ENCODE peak calls at places on chromosomes 5 and 9, in seven cellular contexts. One of them, this sample, is unnamed.

GRCh38 chr5:81533629-81534480 is 139.9 kb upstream of the ACOT12 start:
- DNase-seq in foreskin fibroblast: no peak
- DNase-seq in fibroblast of mammary gland: no peak
- DNase-seq in osteocyte: no peak
- DNase-seq in neural crest cell: no peak
- DNase-seq in uterus: no peak
- DNase-seq in adrenal gland: no peak
- DNase-seq in this sample: no peak

GRCh38 chr5:42951169-42951846 is 88.8 kb downstream of the ANXA2R start:
- DNase-seq in uterus: peak
- DNase-seq in osteocyte: no peak
- DNase-seq in foreskin fibroblast: no peak
- DNase-seq in neural crest cell: no peak
- DNase-seq in adrenal gland: peak
- DNase-seq in fibroblast of mammary gland: peak
- DNase-seq in this sample: no peak

GRCh38 chr5:110899566-110900412 is 161.0 kb downstream of the SLC25A46 start:
- DNase-seq in fibroblast of mammary gland: peak
- DNase-seq in neural crest cell: no peak
- DNase-seq in uterus: no peak
- DNase-seq in osteocyte: no peak
- DNase-seq in foreskin fibroblast: peak
- DNase-seq in adrenal gland: no peak
- DNase-seq in this sample: no peak

GRCh38 chr5:98292496-98292895 is 481.0 kb upstream of the RGMB start:
- DNase-seq in uterus: no peak
- DNase-seq in fibroblast of mammary gland: no peak
- DNase-seq in adrenal gland: no peak
- DNase-seq in foreskin fibroblast: no peak
- DNase-seq in neural crest cell: no peak
- DNase-seq in osteocyte: no peak
- DNase-seq in this sample: no peak

GRCh38 chr5:72347801-72348305 is 27.7 kb downstream of the PTCD2 start:
- DNase-seq in foreskin fibroblast: peak
- DNase-seq in adrenal gland: no peak
- DNase-seq in osteocyte: no peak
- DNase-seq in neural crest cell: no peak
- DNase-seq in uterus: no peak
- DNase-seq in fibroblast of mammary gland: peak
- DNase-seq in this sample: no peak

GRCh38 chr9:116639251-116639741 is 47.8 kb upstream of the TRIM32 start:
- DNase-seq in uterus: no peak
- DNase-seq in neural crest cell: no peak
- DNase-seq in adrenal gland: no peak
- DNase-seq in osteocyte: no peak
- DNase-seq in fibroblast of mammary gland: peak
- DNase-seq in foreskin fibroblast: peak
- DNase-seq in this sample: no peak

GRCh38 chr5:39482098-39482497 is 57.3 kb upstream of the DAB2 start:
- DNase-seq in foreskin fibroblast: no peak
- DNase-seq in fibroblast of mammary gland: no peak
- DNase-seq in osteocyte: no peak
- DNase-seq in adrenal gland: no peak
- DNase-seq in uterus: no peak
- DNase-seq in neural crest cell: no peak
- DNase-seq in this sample: no peak

GRCh38 chr9:6055213-6055612 is 39.8 kb upstream of the RANBP6 start:
- DNase-seq in osteocyte: no peak
- DNase-seq in foreskin fibroblast: peak
- DNase-seq in fibroblast of mammary gland: peak
- DNase-seq in adrenal gland: peak
- DNase-seq in uterus: no peak
- DNase-seq in neural crest cell: peak
- DNase-seq in this sample: no peak

GRCh38 chr5:135471726-135472125 is 19.6 kb upstream of the TIFAB start:
- DNase-seq in adrenal gland: no peak
- DNase-seq in uterus: no peak
- DNase-seq in neural crest cell: no peak
- DNase-seq in fibroblast of mammary gland: no peak
- DNase-seq in osteocyte: no peak
- DNase-seq in foreskin fibroblast: no peak
- DNase-seq in this sample: no peak

GRCh38 chr5:40734986-40735385 is 20.8 kb downstream of the TTC33 start:
- DNase-seq in osteocyte: no peak
- DNase-seq in adrenal gland: no peak
- DNase-seq in uterus: no peak
- DNase-seq in foreskin fibroblast: peak
- DNase-seq in fibroblast of mammary gland: peak
- DNase-seq in neural crest cell: no peak
- DNase-seq in this sample: no peak

GRCh38 chr9:136088939-136089696 is 6.0 kb downstream of the NACC2 start:
- DNase-seq in uterus: no peak
- DNase-seq in osteocyte: no peak
- DNase-seq in adrenal gland: no peak
- DNase-seq in neural crest cell: no peak
- DNase-seq in fibroblast of mammary gland: no peak
- DNase-seq in foreskin fibroblast: no peak
- DNase-seq in this sample: no peak

GRCh38 chr5:167699434-167699833 is 592.0 kb upstream of the WWC1 start:
- DNase-seq in adrenal gland: no peak
- DNase-seq in uterus: no peak
- DNase-seq in fibroblast of mammary gland: peak
- DNase-seq in osteocyte: no peak
- DNase-seq in neural crest cell: no peak
- DNase-seq in foreskin fibroblast: peak
- DNase-seq in this sample: no peak

GRCh38 chr5:176837707-176838115 is 27.4 kb downstream of the UNC5A start:
- DNase-seq in fibroblast of mammary gland: peak
- DNase-seq in foreskin fibroblast: peak
- DNase-seq in adrenal gland: peak
- DNase-seq in osteocyte: peak
- DNase-seq in uterus: peak
- DNase-seq in neural crest cell: peak
- DNase-seq in this sample: peak

GRCh38 chr5:69331528-69332445 is 814 bp downstream of the CCDC125 start:
- DNase-seq in foreskin fibroblast: no peak
- DNase-seq in neural crest cell: no peak
- DNase-seq in adrenal gland: no peak
- DNase-seq in fibroblast of mammary gland: no peak
- DNase-seq in osteocyte: peak
- DNase-seq in uterus: no peak
- DNase-seq in this sample: no peak

DNA sequence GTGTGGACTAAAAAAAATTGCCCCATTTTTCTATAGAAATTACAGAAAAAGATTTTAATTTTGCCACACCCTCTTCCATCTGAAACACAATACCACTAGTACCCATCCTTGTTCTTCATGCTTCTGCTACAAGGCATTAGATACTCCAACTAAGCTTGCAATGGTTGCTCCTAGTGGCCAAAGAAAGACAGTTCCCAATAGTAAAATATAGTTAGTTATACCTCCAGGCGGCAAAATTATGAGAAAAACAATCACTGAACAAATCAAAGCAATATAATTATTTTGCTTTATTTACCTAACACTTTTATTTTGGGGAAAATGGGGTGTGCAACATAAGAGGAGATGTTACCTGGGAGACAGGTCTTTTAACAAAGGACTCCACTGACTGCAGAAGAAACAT is 101.2 kb downstream of the RAPGEF6 start:
- DNase-seq in uterus: no peak
- DNase-seq in neural crest cell: no peak
- DNase-seq in adrenal gland: no peak
- DNase-seq in foreskin fibroblast: no peak
- DNase-seq in osteocyte: no peak
- DNase-seq in fibroblast of mammary gland: peak
- DNase-seq in this sample: no peak
- TF ChIP-seq CTCF in uterus: no peak
- TF ChIP-seq CTCF in neural crest cell: peak
- TF ChIP-seq CTCF in adrenal gland: peak
- TF ChIP-seq CTCF in foreskin fibroblast: peak
- TF ChIP-seq CTCF in osteocyte: peak
- TF ChIP-seq CTCF in fibroblast of mammary gland: peak
- TF ChIP-seq CTCF in this sample: no peak

DNA sequence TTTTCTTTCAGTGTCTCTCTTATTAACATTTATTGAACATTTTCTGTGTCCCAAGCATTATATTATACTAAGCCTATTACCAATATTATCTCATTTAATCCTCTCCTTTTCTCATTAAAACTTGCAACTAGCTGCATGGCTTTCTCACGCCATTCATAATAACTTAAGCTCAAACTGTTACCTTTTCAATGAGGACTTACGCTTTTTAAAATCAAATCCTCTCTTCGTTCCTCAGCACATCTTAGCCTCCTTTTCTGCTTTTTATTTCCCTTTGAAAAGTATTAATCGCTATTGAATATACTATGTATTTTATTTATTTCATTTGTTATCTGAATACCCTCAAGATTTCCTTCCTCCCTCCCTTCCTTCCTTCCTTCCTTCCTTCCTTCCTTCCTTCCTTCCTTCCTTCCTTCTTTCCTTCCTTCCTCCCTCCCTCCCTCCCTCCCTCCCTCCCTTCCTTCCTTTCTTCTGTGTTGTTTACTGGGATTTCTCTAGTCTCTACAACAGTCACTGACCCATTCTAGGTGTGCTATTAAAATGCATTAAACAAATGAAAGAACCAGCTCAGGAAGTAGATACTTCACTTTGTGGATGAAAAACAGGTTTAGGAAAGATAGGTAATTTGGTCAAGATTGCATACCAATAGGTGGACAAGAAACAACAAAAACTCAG is 294.1 kb upstream of the TUT7 start:
- DNase-seq in fibroblast of mammary gland: no peak
- DNase-seq in osteocyte: no peak
- DNase-seq in adrenal gland: no peak
- DNase-seq in foreskin fibroblast: no peak
- DNase-seq in neural crest cell: no peak
- DNase-seq in uterus: no peak
- DNase-seq in this sample: no peak
- TF ChIP-seq CTCF in fibroblast of mammary gland: no peak
- TF ChIP-seq CTCF in osteocyte: no peak
- TF ChIP-seq CTCF in adrenal gland: no peak
- TF ChIP-seq CTCF in foreskin fibroblast: no peak
- TF ChIP-seq CTCF in neural crest cell: no peak
- TF ChIP-seq CTCF in uterus: no peak
- TF ChIP-seq CTCF in this sample: no peak

GRCh38 chr5:77620404-77620803 is 18.1 kb downstream of the OTP start:
- DNase-seq in uterus: no peak
- DNase-seq in neural crest cell: no peak
- DNase-seq in fibroblast of mammary gland: no peak
- DNase-seq in foreskin fibroblast: no peak
- DNase-seq in adrenal gland: no peak
- DNase-seq in osteocyte: no peak
- DNase-seq in this sample: no peak
- TF ChIP-seq CTCF in uterus: no peak
- TF ChIP-seq CTCF in neural crest cell: no peak
- TF ChIP-seq CTCF in fibroblast of mammary gland: no peak
- TF ChIP-seq CTCF in foreskin fibroblast: no peak
- TF ChIP-seq CTCF in adrenal gland: no peak
- TF ChIP-seq CTCF in osteocyte: no peak
- TF ChIP-seq CTCF in this sample: no peak

GRCh38 chr9:120662513-120662912 is 51.8 kb downstream of the MEGF9 start:
- DNase-seq in adrenal gland: no peak
- DNase-seq in osteocyte: no peak
- DNase-seq in neural crest cell: no peak
- DNase-seq in uterus: no peak
- DNase-seq in fibroblast of mammary gland: no peak
- DNase-seq in foreskin fibroblast: no peak
- DNase-seq in this sample: no peak

GRCh38 chr9:120659617-120660169 is 54.6 kb downstream of the MEGF9 start:
- DNase-seq in fibroblast of mammary gland: no peak
- DNase-seq in neural crest cell: no peak
- DNase-seq in uterus: no peak
- DNase-seq in osteocyte: no peak
- DNase-seq in foreskin fibroblast: no peak
- DNase-seq in adrenal gland: no peak
- DNase-seq in this sample: no peak

GRCh38 chr9:120668399-120668798 is 45.9 kb downstream of the MEGF9 start:
- DNase-seq in foreskin fibroblast: no peak
- DNase-seq in neural crest cell: no peak
- DNase-seq in adrenal gland: peak
- DNase-seq in osteocyte: no peak
- DNase-seq in fibroblast of mammary gland: peak
- DNase-seq in uterus: no peak
- DNase-seq in this sample: no peak

GRCh38 chr9:120663380-120663779 is 50.9 kb downstream of the MEGF9 start:
- DNase-seq in osteocyte: no peak
- DNase-seq in uterus: no peak
- DNase-seq in adrenal gland: no peak
- DNase-seq in neural crest cell: no peak
- DNase-seq in foreskin fibroblast: no peak
- DNase-seq in fibroblast of mammary gland: no peak
- DNase-seq in this sample: no peak

DNA sequence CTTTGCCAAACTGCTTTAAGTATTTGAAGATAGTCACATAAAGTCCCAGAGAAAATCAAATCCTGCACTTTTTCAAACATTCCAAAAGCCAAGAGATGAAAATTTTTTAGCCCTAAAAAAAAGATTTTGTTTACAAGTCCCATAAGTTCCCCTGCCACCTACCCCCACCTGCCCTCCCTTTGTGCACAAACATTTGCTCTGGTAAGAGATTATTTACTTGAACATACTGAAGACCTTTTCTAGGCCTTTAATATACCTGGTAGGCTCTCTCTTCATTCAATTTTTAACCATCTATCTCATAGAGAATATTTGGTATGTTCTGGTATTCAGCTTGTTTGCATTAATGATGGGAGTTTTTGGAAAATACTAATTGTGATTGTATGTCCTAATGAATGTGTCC is 50.3 kb downstream of the MEGF9 start:
- DNase-seq in neural crest cell: no peak
- DNase-seq in fibroblast of mammary gland: no peak
- DNase-seq in uterus: no peak
- DNase-seq in foreskin fibroblast: no peak
- DNase-seq in adrenal gland: no peak
- DNase-seq in osteocyte: no peak
- DNase-seq in this sample: no peak
- TF ChIP-seq CTCF in neural crest cell: no peak
- TF ChIP-seq CTCF in fibroblast of mammary gland: no peak
- TF ChIP-seq CTCF in uterus: no peak
- TF ChIP-seq CTCF in foreskin fibroblast: no peak
- TF ChIP-seq CTCF in adrenal gland: no peak
- TF ChIP-seq CTCF in osteocyte: no peak
- TF ChIP-seq CTCF in this sample: no peak

GRCh38 chr5:158756873-158757272 is 342.8 kb downstream of the EBF1 start:
- DNase-seq in osteocyte: no peak
- DNase-seq in uterus: no peak
- DNase-seq in fibroblast of mammary gland: peak
- DNase-seq in foreskin fibroblast: no peak
- DNase-seq in adrenal gland: no peak
- DNase-seq in neural crest cell: no peak
- DNase-seq in this sample: no peak
- TF ChIP-seq CTCF in osteocyte: peak
- TF ChIP-seq CTCF in uterus: no peak
- TF ChIP-seq CTCF in fibroblast of mammary gland: peak
- TF ChIP-seq CTCF in foreskin fibroblast: no peak
- TF ChIP-seq CTCF in adrenal gland: no peak
- TF ChIP-seq CTCF in neural crest cell: peak
- TF ChIP-seq CTCF in this sample: no peak

DNA sequence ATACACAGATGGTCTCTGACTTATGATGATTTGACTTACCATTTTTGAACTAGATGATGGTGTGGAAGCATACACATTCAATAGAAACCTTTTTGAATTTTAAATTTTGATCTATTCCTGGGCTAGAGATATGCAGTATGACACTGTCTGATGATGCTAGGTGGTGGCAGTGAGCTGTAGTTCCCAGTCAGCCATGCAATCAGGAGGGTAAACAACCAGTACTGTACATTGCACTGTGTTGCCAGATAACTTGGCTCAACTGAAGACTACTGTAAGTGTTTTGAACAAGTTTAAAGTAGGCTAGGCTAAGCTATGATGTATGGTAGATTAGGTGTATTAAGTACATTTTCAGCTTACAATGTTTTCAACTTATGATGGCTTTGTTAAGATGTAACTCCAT is 859.1 kb upstream of the ARRDC3 start:
- DNase-seq in osteocyte: no peak
- DNase-seq in fibroblast of mammary gland: no peak
- DNase-seq in uterus: no peak
- DNase-seq in neural crest cell: no peak
- DNase-seq in adrenal gland: no peak
- DNase-seq in foreskin fibroblast: no peak
- DNase-seq in this sample: no peak
- TF ChIP-seq CTCF in osteocyte: no peak
- TF ChIP-seq CTCF in fibroblast of mammary gland: no peak
- TF ChIP-seq CTCF in uterus: no peak
- TF ChIP-seq CTCF in neural crest cell: no peak
- TF ChIP-seq CTCF in adrenal gland: no peak
- TF ChIP-seq CTCF in foreskin fibroblast: no peak
- TF ChIP-seq CTCF in this sample: no peak